ENCODE peak calls at places on chromosome 2, in nine cellular contexts. L, G, V, N, O, Y, W, K and S are unnamed samples.

GRCh38 chr2:162113088-162113770 is 38.8 kb downstream of the GCG start:
- DNase-seq in N (no peak), O (no peak), K (no peak), W (no peak), L (no peak), G (no peak), V (no peak), Y (peak; percentile 32), S (no peak)

GRCh38 chr2:61210332-61210981 is 48.5 kb downstream of the C2orf74 start:
- DNase-seq in O (no peak), N (peak; percentile 15), W (no peak), V (no peak), L (peak; percentile 90), Y (no peak), G (peak; percentile 62), K (no peak), S (peak; percentile 80)

GRCh38 chr2:191020742-191021381 is 6.9 kb upstream of the STAT1 start:
- DNase-seq in W (no peak), L (peak; percentile 90), V (peak; percentile 35), Y (no peak), O (no peak), G (peak; percentile 75), K (no peak), N (peak; percentile 74), S (peak; percentile 71)

GRCh38 chr2:165328272-165328671 is 89.1 kb downstream of the SCN2A start:
- DNase-seq in N (no peak), L (no peak), K (no peak), V (no peak), W (no peak), Y (no peak), G (no peak), O (no peak), S (no peak)

GRCh38 chr2:82062469-82062868 is 1757.9 kb upstream of the LRRTM1 start:
- DNase-seq in W (no peak), Y (peak; percentile 6), G (no peak), V (no peak), N (no peak), L (no peak), O (no peak), K (no peak), S (no peak)

GRCh38 chr2:198973181-198973580 is 484.6 kb downstream of the SATB2 start:
- DNase-seq in N (no peak), V (no peak), W (no peak), G (no peak), K (no peak), L (no peak), O (no peak), Y (no peak), S (no peak)

GRCh38 chr2:237833546-237833945 is 25.9 kb upstream of the RAMP1 start:
- DNase-seq in N (no peak), K (no peak), Y (no peak), L (peak; percentile 9), V (no peak), W (no peak), G (no peak), O (no peak), S (no peak)

GRCh38 chr2:117832332-117832731 is 17.8 kb downstream of the DDX18 start:
- DNase-seq in O (no peak), V (no peak), K (no peak), G (no peak), L (no peak), W (no peak), Y (no peak), N (no peak), S (no peak)

GRCh38 chr2:173043466-173043865 is 32.2 kb upstream of the MAP3K20 start:
- DNase-seq in V (peak; percentile 28), O (no peak), N (no peak), L (no peak), W (no peak), Y (no peak), G (no peak), K (no peak), S (no peak)

GRCh38 chr2:236823976-236824375 is 254.4 kb downstream of the ACKR3 start:
- DNase-seq in N (no peak), L (no peak), O (no peak), V (no peak), W (no peak), G (no peak), Y (peak; percentile 36), K (no peak), S (no peak)